ENCODE peak calls at places on chromosomes 12 and 14, in five cellular contexts. Q, G, T, O and U are unnamed samples.

GRCh38 chr12:5872745-5873144 is 72.3 kb downstream of the ANO2 start:
- DNase-seq in Q (peak), G (peak), T (no peak), O (no peak), U (no peak)

GRCh38 chr14:101826359-101826758 is 64.8 kb downstream of the PPP2R5C start:
- DNase-seq in Q (no peak), G (no peak), T (no peak), O (no peak), U (no peak)

GRCh38 chr12:1591543-1591942 is 2.8 kb downstream of the FBXL14 start:
- DNase-seq in Q (no peak), G (no peak), T (no peak), O (no peak), U (no peak)

GRCh38 chr12:48366131-48366530 is 15.4 kb upstream of the ZNF641 start:
- DNase-seq in Q (no peak), G (no peak), T (no peak), O (no peak), U (no peak)

GRCh38 chr12:113664224-113664681 is 192.6 kb upstream of the LHX5 start:
- DNase-seq in Q (peak), G (no peak), T (no peak), O (no peak), U (no peak)

GRCh38 chr12:52698634-52699340 is 4.5 kb downstream of the KRT77 start:
- DNase-seq in Q (no peak), G (peak), T (no peak), O (no peak), U (no peak)

GRCh38 chr14:104967414-104968152 is 10.6 kb downstream of the AHNAK2 start:
- DNase-seq in Q (no peak), G (no peak), T (peak), O (no peak), U (no peak)

GRCh38 chr12:56996793-56997545 is 9.4 kb downstream of the ZBTB39 start:
- DNase-seq in Q (no peak), G (no peak), T (no peak), O (no peak), U (no peak)

GRCh38 chr12:100995771-100996170 is 201.2 kb downstream of the ANO4 start:
- DNase-seq in Q (no peak), G (no peak), T (no peak), O (no peak), U (no peak)

GRCh38 chr12:94326727-94327126 is 132.9 kb downstream of the CEP83 start:
- DNase-seq in Q (no peak), G (no peak), T (no peak), O (no peak), U (no peak)

GRCh38 chr12:125185740-125186470 is 120.7 kb downstream of the AACS start:
- DNase-seq in Q (peak), G (peak), T (peak), O (peak), U (peak)

GRCh38 chr12:89225401-89225800 is 126.9 kb downstream of the DUSP6 start:
- DNase-seq in Q (no peak), G (peak), T (peak), O (no peak), U (no peak)

GRCh38 chr12:89781961-89782360 is 73.3 kb upstream of the ATP2B1 start:
- DNase-seq in Q (no peak), G (no peak), T (no peak), O (no peak), U (no peak)

GRCh38 chr14:60079723-60080122 is 12.0 kb upstream of the PCNX4 start:
- DNase-seq in Q (no peak), G (no peak), T (no peak), O (no peak), U (no peak)

GRCh38 chr12:102689701-102690100 is 209.3 kb upstream of the IGF1 start:
- DNase-seq in Q (no peak), G (no peak), T (no peak), O (no peak), U (no peak)

GRCh38 chr14:24408764-24409163 is 10.0 kb downstream of the NYNRIN start:
- DNase-seq in Q (no peak), G (no peak), T (no peak), O (no peak), U (no peak)

GRCh38 chr12:9869307-9870161 is at the start of gene CLEC2B:
- DNase-seq in Q (no peak), G (peak), T (no peak), O (no peak), U (no peak)

GRCh38 chr14:45085004-45085403 is 1.1 kb downstream of the PRPF39 start:
- DNase-seq in Q (no peak), G (peak), T (no peak), O (no peak), U (no peak)

GRCh38 chr14:65186951-65187350 is 84.6 kb upstream of the MAX start:
- DNase-seq in Q (peak), G (no peak), T (no peak), O (no peak), U (no peak)

GRCh38 chr12:126224032-126224431 is 1158.8 kb downstream of the AACS start:
- DNase-seq in Q (no peak), G (no peak), T (no peak), O (no peak), U (no peak)

GRCh38 chr14:77682158-77682553 is 25.7 kb downstream of the ALKBH1 start:
- DNase-seq in Q (no peak), G (peak), T (no peak), O (no peak), U (no peak)